ENCODE peak calls at places on chromosomes 4 and X, in four cellular contexts. P, V, X and M are unnamed samples.
A peak's percentile ranks its signal among the peaks of the same experiment; 100 is the strongest.

GRCh38 chr4:169286562-169287301 is 16.0 kb upstream of the SH3RF1 start:
- DNase-seq in X (no peak), V (peak; percentile 19), P (no peak), M (peak; percentile 23)

GRCh38 chr4:8759987-8760386 is 111.7 kb downstream of the HMX1 start:
- DNase-seq in X (no peak), V (no peak), P (no peak), M (peak; percentile 3)

GRCh38 chr4:110977554-110977953 is 354.7 kb upstream of the PITX2 start:
- DNase-seq in V (no peak), P (no peak), X (no peak), M (no peak)

GRCh38 chr4:51997647-51998046 is 22.5 kb downstream of the LRRC66 start:
- DNase-seq in P (no peak), V (no peak), X (no peak), M (no peak)

GRCh38 chr4:8586246-8586645 is 6.1 kb downstream of the GPR78 start:
- DNase-seq in P (no peak), V (no peak), X (no peak), M (no peak)

GRCh38 chr4:66949424-66949823 is 595.9 kb downstream of the CENPC start:
- DNase-seq in V (no peak), P (no peak), X (no peak), M (no peak)

GRCh38 chr4:113278324-113278934 is 229.0 kb downstream of the ANK2 start:
- DNase-seq in P (peak; percentile 71), X (peak; percentile 23), V (peak; percentile 51), M (peak; percentile 79)

GRCh38 chr4:42281324-42282020 is 115.8 kb upstream of the SHISA3 start:
- DNase-seq in V (no peak), P (no peak), X (peak; percentile 53), M (no peak)

GRCh38 chrX:24494544-24495113 is 29.5 kb downstream of the PDK3 start:
- DNase-seq in V (no peak), X (no peak), P (peak; percentile 75), M (no peak)

GRCh38 chr4:48033825-48034413 is 17.3 kb downstream of the NIPAL1 start:
- DNase-seq in V (peak; percentile 32), X (no peak), P (peak; percentile 28), M (peak; percentile 54)

GRCh38 chr4:39706334-39706733 is 8.4 kb downstream of the UBE2K start:
- DNase-seq in V (no peak), X (no peak), P (peak; percentile 58), M (no peak)

GRCh38 chr4:13950491-13950890 is 323.0 kb upstream of the BOD1L1 start:
- DNase-seq in X (no peak), P (no peak), V (no peak), M (no peak)
- TF ChIP-seq CREM in X (no peak), P (no peak), V (no peak), M (no peak)

GRCh38 chr4:7289619-7290018 is 97.3 kb downstream of the SORCS2 start:
- DNase-seq in X (no peak), V (no peak), P (no peak), M (no peak)
- TF ChIP-seq CREM in X (no peak), V (no peak), P (no peak), M (no peak)

DNA sequence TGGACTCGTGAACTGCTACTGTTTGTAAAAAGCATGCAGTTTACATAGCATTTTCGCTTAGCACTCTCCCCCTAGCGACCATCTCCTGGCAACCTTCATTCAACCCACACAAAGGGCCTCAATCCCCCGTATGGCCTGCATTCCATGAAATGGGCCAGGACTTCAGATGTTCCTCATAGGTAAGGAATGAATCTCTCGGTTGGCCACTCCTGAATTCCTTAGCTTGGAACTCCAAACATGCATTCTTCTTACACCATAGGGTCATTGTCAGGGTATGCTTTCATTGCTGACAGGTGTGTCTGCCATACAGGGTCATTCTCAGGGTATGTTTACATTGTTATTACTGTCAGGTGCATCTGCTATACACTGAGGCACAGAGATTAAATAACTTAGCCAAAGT is 169.8 kb upstream of the FRMPD4 start:
- DNase-seq in X (no peak), P (peak; percentile 1), V (no peak), M (no peak)
- TF ChIP-seq CREM in X (no peak), P (no peak), V (no peak), M (no peak)

DNA sequence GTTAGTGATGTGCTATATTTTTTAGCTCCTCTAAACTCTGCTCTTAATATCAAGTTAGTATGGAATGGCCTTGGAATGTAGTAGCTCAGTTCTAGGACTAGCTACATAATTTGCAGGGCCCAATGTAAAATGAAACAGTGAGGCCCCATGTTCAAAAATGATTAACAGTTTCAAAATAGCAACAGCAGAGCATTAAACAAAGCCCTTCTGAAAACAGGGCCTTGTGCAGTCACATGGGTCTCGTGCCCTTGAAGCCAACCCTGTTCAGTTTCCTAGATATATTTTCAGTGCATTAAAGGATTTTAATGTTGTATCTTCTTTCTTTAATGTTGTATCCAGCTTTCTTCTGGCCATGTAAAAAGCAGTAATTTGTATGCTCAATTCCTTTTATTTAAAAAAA is 82.1 kb downstream of the TASL start:
- DNase-seq in X (no peak), P (no peak), V (no peak), M (no peak)
- TF ChIP-seq CREM in X (no peak), P (no peak), V (no peak), M (no peak)

GRCh38 chr4:109298279-109299010 is 4.0 kb downstream of the COL25A1 start:
- DNase-seq in V (peak; percentile 36), P (no peak), X (no peak), M (no peak)

GRCh38 chr4:109302366-109303140 is at the start of gene COL25A1:
- DNase-seq in P (no peak), V (no peak), X (no peak), M (peak; percentile 94)

GRCh38 chr4:109301691-109302365 is 630 bp downstream of the COL25A1 start:
- DNase-seq in P (no peak), V (no peak), X (no peak), M (peak; percentile 19)

DNA sequence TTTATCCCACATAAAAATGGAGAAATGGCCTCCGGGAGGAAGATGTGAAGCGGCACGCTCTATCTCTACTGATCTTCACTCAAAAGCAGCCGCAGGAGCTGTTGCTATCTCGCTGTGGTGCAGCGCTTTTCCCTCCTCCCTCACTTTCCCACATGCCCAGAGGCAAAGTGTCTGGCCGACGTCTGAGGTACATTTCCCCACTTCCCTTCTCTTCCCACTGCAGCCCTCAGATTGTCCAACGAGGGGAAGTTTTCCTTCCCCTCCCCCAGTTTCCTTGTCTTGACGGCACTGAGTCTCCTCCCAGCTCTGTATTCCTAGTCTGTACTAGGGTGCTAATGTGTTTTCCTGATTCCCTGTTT is 662 bp upstream of the COL25A1 start:
- DNase-seq in P (no peak), V (no peak), X (no peak), M (no peak)
- TF ChIP-seq CREM in P (no peak), V (no peak), X (no peak), M (no peak)

GRCh38 chrX:17564689-17565409 is 172.4 kb upstream of the SCML1 start:
- DNase-seq in P (no peak), X (no peak), V (no peak), M (no peak)
- TF ChIP-seq CREM in P (no peak), X (no peak), V (no peak), M (no peak)